ENCODE peak calls at places on chromosome 22, in nine cellular contexts. L, B, F, O, P, N, A, S and X are unnamed samples.

GRCh38 chr22:24106385-24107381 is 74.6 kb upstream of the SUSD2 start:
- DNase-seq in A (peak), P (no peak), L (peak), S (peak), O (no peak), N (no peak), F (peak), B (no peak), X (no peak)

GRCh38 chr22:45240137-45240809 is 421 bp downstream of the KIAA0930 start:
- DNase-seq in B (no peak), L (no peak), A (peak), O (peak), F (no peak), S (peak), P (no peak), N (no peak), X (no peak)

GRCh38 chr22:33787645-33788456 is 132.4 kb downstream of the LARGE1 start:
- DNase-seq in S (no peak), N (no peak), B (no peak), F (no peak), L (no peak), O (no peak), A (no peak), P (no peak), X (no peak)

GRCh38 chr22:19325296-19325950 is 33.9 kb upstream of the CLTCL1 start:
- DNase-seq in B (peak), F (peak), A (no peak), L (no peak), P (no peak), O (peak), N (peak), S (no peak), X (no peak)

GRCh38 chr22:25350551-25350971 is 131.1 kb downstream of the CRYBB2 start:
- DNase-seq in O (no peak), L (no peak), P (no peak), B (no peak), F (no peak), S (no peak), A (no peak), N (no peak), X (no peak)

GRCh38 chr22:33180371-33180770 is 122.2 kb upstream of the SYN3 start:
- DNase-seq in A (no peak), N (no peak), S (no peak), L (no peak), O (no peak), F (no peak), P (no peak), B (no peak), X (no peak)

GRCh38 chr22:30261134-30261533 is 5.5 kb downstream of the OSM start:
- DNase-seq in N (no peak), S (no peak), A (no peak), O (no peak), L (no peak), B (no peak), F (no peak), P (no peak), X (no peak)

GRCh38 chr22:29947410-29948387 is 64.7 kb downstream of the MTMR3 start:
- DNase-seq in B (no peak), P (no peak), L (no peak), F (peak), N (no peak), O (peak), S (no peak), A (no peak), X (no peak)

GRCh38 chr22:49419661-49420060 is 408.0 kb downstream of the BRD1 start:
- DNase-seq in P (no peak), L (no peak), O (no peak), B (no peak), N (no peak), S (no peak), A (no peak), F (no peak), X (no peak)

GRCh38 chr22:47617186-47617585 is 854.7 kb downstream of the TBC1D22A start:
- DNase-seq in S (no peak), N (no peak), F (no peak), O (no peak), L (no peak), P (no peak), A (no peak), B (no peak), X (no peak)

GRCh38 chr22:20214853-20215252 is 53.3 kb downstream of the RTN4R start:
- DNase-seq in A (no peak), O (no peak), F (no peak), N (no peak), L (no peak), B (no peak), S (no peak), P (no peak), X (no peak)

GRCh38 chr22:23403152-23403719 is 176.9 kb downstream of the IGLL1 start:
- DNase-seq in S (peak), A (no peak), N (no peak), P (no peak), L (no peak), O (no peak), B (no peak), F (no peak), X (no peak)

GRCh38 chr22:38729946-38730345 is 24.2 kb downstream of the GTPBP1 start:
- DNase-seq in A (no peak), S (no peak), N (no peak), F (no peak), O (no peak), B (no peak), L (no peak), P (no peak), X (no peak)

GRCh38 chr22:41636467-41636866 is 15.4 kb downstream of the XRCC6 start:
- DNase-seq in L (peak), B (peak), P (no peak), S (no peak), N (peak), A (no peak), O (peak), F (peak), X (no peak)

GRCh38 chr22:44594951-44595350 is 96.9 kb upstream of the RTL6 start:
- DNase-seq in S (no peak), B (no peak), F (no peak), O (no peak), P (no peak), N (no peak), A (no peak), L (no peak), X (no peak)

GRCh38 chr22:50400931-50401330 is 57.8 kb downstream of the PPP6R2 start:
- DNase-seq in N (no peak), F (no peak), A (no peak), L (no peak), B (no peak), P (no peak), S (no peak), O (no peak), X (no peak)

GRCh38 chr22:45064313-45065268 is 54.8 kb upstream of the PHF21B start:
- DNase-seq in N (peak), A (no peak), L (no peak), S (no peak), B (peak), F (peak), O (peak), P (no peak), X (no peak)

GRCh38 chr22:21937041-21937820 is 15.4 kb downstream of the PPM1F start:
- DNase-seq in B (no peak), N (peak), A (no peak), P (no peak), F (no peak), O (no peak), S (peak), L (no peak), X (no peak)

GRCh38 chr22:19524170-19525115 is at the start of gene CLDN5:
- DNase-seq in O (peak), P (no peak), L (peak), N (no peak), S (peak), B (no peak), A (no peak), F (peak), X (no peak)

GRCh38 chr22:24124247-24124646 is 57.0 kb upstream of the SUSD2 start:
- DNase-seq in L (no peak), B (no peak), A (no peak), F (no peak), O (no peak), P (no peak), N (no peak), S (peak), X (no peak)

GRCh38 chr22:33006955-33007318 is 51.2 kb downstream of the SYN3 start:
- DNase-seq in B (no peak), S (no peak), N (no peak), P (no peak), O (no peak), F (no peak), L (no peak), A (no peak), X (no peak)

GRCh38 chr22:20130319-20130718 is 1.3 kb upstream of the ZDHHC8 start:
- DNase-seq in L (no peak), B (no peak), A (no peak), N (peak), P (no peak), S (no peak), O (no peak), F (no peak), X (no peak)

GRCh38 chr22:38802671-38803121 is 8.8 kb upstream of the DNAL4 start:
- DNase-seq in A (no peak), N (peak), S (no peak), L (no peak), O (peak), F (peak), P (peak), B (peak), X (no peak)

GRCh38 chr22:45896153-45896951 is 80.6 kb downstream of the WNT7B start:
- DNase-seq in P (no peak), N (peak), F (no peak), A (peak), B (no peak), L (peak), O (no peak), S (peak), X (no peak)

GRCh38 chr22:22787805-22788459 is 99.7 kb upstream of the IGLL5 start:
- DNase-seq in O (peak), N (peak), A (peak), F (peak), B (peak), L (peak), P (peak), S (peak), X (peak)

GRCh38 chr22:20977019-20977418 is 5.1 kb upstream of the LZTR1 start:
- DNase-seq in B (no peak), N (no peak), S (no peak), O (no peak), P (no peak), L (no peak), F (no peak), A (no peak), X (no peak)

GRCh38 chr22:35963237-35963810 is 65.3 kb downstream of the RBFOX2 start:
- DNase-seq in P (no peak), L (no peak), O (peak), N (no peak), A (no peak), F (no peak), S (no peak), B (no peak), X (no peak)

GRCh38 chr22:49551446-49551845 is 276.2 kb downstream of the BRD1 start:
- DNase-seq in P (no peak), A (no peak), S (peak), L (no peak), N (no peak), B (no peak), O (no peak), F (no peak), X (no peak)

GRCh38 chr22:35477911-35478582 is 62.6 kb upstream of the RASD2 start:
- DNase-seq in S (no peak), F (peak), N (peak), A (no peak), L (peak), O (peak), P (no peak), B (peak), X (no peak)

GRCh38 chr22:20185750-20186149 is 34.9 kb upstream of the CCDC188 start:
- DNase-seq in A (no peak), O (no peak), S (no peak), B (no peak), N (no peak), P (no peak), L (no peak), F (no peak), X (no peak)

GRCh38 chr22:29742319-29742718 is 22.5 kb downstream of the CABP7 start:
- DNase-seq in A (no peak), P (no peak), F (no peak), L (no peak), O (no peak), S (no peak), N (no peak), B (no peak), X (no peak)

GRCh38 chr22:45975266-45976161 is 1.4 kb downstream of the WNT7B start:
- DNase-seq in L (no peak), F (no peak), A (no peak), O (no peak), N (peak), B (no peak), S (no peak), P (no peak), X (no peak)

GRCh38 chr22:21652010-21652546 is 10.0 kb downstream of the SDF2L1 start:
- DNase-seq in P (peak), S (peak), F (peak), N (peak), L (peak), A (peak), O (peak), B (peak), X (peak)

GRCh38 chr22:49770454-49771265 is 57.0 kb downstream of the BRD1 start:
- DNase-seq in N (no peak), L (peak), A (peak), B (no peak), P (no peak), S (peak), F (no peak), O (no peak), X (no peak)

GRCh38 chr22:23138584-23139469 is 3.0 kb downstream of the RSPH14 start:
- DNase-seq in P (no peak), L (no peak), B (no peak), F (no peak), A (no peak), S (no peak), O (no peak), N (no peak), X (no peak)

GRCh38 chr22:50683086-50683993 is 10.7 kb downstream of the SHANK3 start:
- DNase-seq in O (no peak), B (no peak), N (no peak), F (no peak), P (no peak), S (no peak), A (no peak), L (no peak), X (no peak)

GRCh38 chr22:28831140-28832072 is 31.0 kb upstream of the XBP1 start:
- DNase-seq in N (no peak), L (no peak), F (no peak), A (no peak), O (no peak), S (no peak), B (no peak), P (no peak), X (no peak)

GRCh38 chr22:32996276-32996675 is 61.9 kb downstream of the SYN3 start:
- DNase-seq in B (no peak), A (no peak), S (no peak), O (no peak), P (no peak), F (no peak), N (no peak), L (no peak), X (no peak)

GRCh38 chr22:29187831-29188230 is 17.9 kb upstream of the EMID1 start:
- DNase-seq in B (no peak), S (no peak), P (no peak), F (no peak), L (no peak), A (no peak), N (no peak), O (no peak), X (no peak)

GRCh38 chr22:37079158-37079557 is 27.6 kb downstream of the KCTD17 start:
- DNase-seq in O (no peak), N (no peak), F (no peak), P (no peak), L (no peak), A (no peak), S (no peak), B (no peak), X (no peak)
- H3K27ac ChIP-seq in O (no peak), N (no peak), F (no peak), P (no peak), L (no peak), A (peak), S (no peak), B (no peak), X (no peak)

DNA sequence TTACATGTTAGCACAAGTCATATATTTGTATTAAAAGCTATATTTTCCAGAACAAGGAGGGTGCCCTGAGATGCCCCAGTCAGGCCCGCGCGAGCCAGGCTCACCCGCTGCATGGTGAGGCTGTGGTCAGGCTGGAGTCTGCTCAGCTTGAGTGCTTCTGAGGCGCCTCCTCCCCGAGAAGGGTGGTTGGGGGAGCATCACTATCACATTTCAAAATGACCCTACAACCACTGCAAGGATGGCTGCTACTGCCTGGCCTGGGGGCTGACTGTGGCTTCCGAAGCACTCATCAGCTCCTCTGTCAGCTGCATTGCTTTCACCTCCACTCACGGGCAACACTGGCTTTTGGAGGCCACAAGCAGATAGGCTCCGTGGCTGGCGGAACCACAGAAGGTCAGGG is 77.1 kb downstream of the SCUBE1 start:
- DNase-seq in N (no peak), B (no peak), S (no peak), F (no peak), L (no peak), A (no peak), O (no peak), P (no peak), X (no peak)
- H3K27ac ChIP-seq in N (no peak), B (no peak), S (no peak), F (no peak), L (no peak), A (no peak), O (no peak), P (no peak), X (no peak)

GRCh38 chr22:37310075-37310606 is 27.8 kb downstream of the CYTH4 start:
- DNase-seq in F (no peak), P (no peak), A (no peak), B (no peak), N (no peak), S (no peak), L (no peak), O (no peak), X (no peak)

GRCh38 chr22:37309221-37310074 is 27.1 kb downstream of the CYTH4 start:
- DNase-seq in N (no peak), F (no peak), O (no peak), P (no peak), A (peak), S (no peak), L (no peak), B (no peak), X (no peak)

GRCh38 chr22:37306494-37306829 is 24.2 kb downstream of the CYTH4 start:
- DNase-seq in F (no peak), A (no peak), P (no peak), B (no peak), S (no peak), L (no peak), N (no peak), O (no peak), X (no peak)

GRCh38 chr22:37310815-37311595 is 28.7 kb downstream of the CYTH4 start:
- DNase-seq in F (no peak), N (no peak), P (no peak), B (no peak), A (no peak), O (no peak), L (peak), S (peak), X (no peak)

GRCh38 chr22:37308385-37309200 is 26.3 kb downstream of the CYTH4 start:
- DNase-seq in B (no peak), P (no peak), L (no peak), A (no peak), S (no peak), F (no peak), O (no peak), N (no peak), X (no peak)
- H3K27ac ChIP-seq in B (peak), P (no peak), L (peak), A (no peak), S (peak), F (no peak), O (no peak), N (peak), X (no peak)

GRCh38 chr22:18045794-18046193 is 21.4 kb upstream of the MICAL3 start:
- DNase-seq in O (no peak), P (no peak), B (no peak), S (no peak), N (no peak), A (no peak), L (no peak), F (no peak), X (no peak)
- H3K27ac ChIP-seq in O (no peak), P (no peak), B (no peak), S (no peak), N (no peak), A (no peak), L (no peak), F (no peak), X (peak)

GRCh38 chr22:39941661-39942060 is 18.5 kb upstream of the TMA7B start:
- DNase-seq in N (no peak), P (no peak), A (no peak), O (no peak), S (no peak), F (no peak), B (no peak), L (no peak), X (no peak)
- H3K27ac ChIP-seq in N (no peak), P (no peak), A (no peak), O (no peak), S (no peak), F (no peak), B (no peak), L (no peak), X (no peak)

DNA sequence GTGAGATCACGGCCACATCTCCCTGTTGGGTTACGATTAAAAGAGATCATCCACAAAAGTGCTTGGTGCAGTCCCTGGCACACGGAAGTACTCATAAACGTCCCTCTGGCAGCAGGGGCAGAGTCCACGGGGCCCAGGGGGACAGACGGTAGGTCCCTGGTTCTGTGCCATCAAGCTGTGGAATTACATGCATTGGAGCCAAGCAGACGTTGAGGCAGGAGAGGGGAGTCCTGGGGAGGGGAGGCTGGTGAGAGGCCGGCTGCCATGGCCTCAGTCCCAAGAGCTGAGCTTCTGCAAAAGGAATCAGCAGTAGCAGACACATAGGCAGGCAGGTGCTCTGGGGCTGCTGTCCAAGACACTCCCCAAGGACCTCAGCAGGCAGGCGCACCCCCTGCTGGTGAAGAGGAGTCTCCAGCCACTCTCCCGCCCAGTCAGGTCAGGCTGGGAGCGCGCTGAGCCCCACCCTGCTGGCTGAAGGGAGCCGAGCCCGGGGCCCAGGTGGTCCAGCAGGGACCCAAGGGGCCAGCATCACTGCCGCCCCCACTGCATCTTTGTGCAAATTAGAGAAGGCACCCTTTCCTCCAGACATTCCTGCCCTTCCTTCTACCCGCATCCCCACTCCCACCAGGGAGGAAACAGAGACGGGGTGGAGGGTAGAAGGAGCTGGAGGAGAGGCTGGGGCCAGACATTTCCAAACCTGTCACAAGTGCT is 7.6 kb upstream of the KCTD17 start:
- DNase-seq in F (peak), A (no peak), N (peak), P (no peak), S (peak), L (peak), O (peak), B (no peak), X (no peak)
- H3K27ac ChIP-seq in F (no peak), A (no peak), N (no peak), P (no peak), S (no peak), L (no peak), O (no peak), B (no peak), X (no peak)

GRCh38 chr22:42769574-42770447 is 49.1 kb upstream of the A4GALT start:
- DNase-seq in B (peak), P (peak), S (peak), F (peak), A (no peak), L (peak), N (no peak), O (peak), X (no peak)
- H3K27ac ChIP-seq in B (peak), P (peak), S (no peak), F (peak), A (no peak), L (peak), N (no peak), O (no peak), X (no peak)